ENCODE peak calls at places on chromosomes 16 and 17, in eight cellular contexts. J, Q, K, A, S, B, H and Y are unnamed samples.
A peak's percentile ranks its signal among the peaks of the same experiment; 100 is the strongest.

GRCh38 chr16:30005341-30006094 is 5.3 kb downstream of the DOC2A start:
- DNase-seq in H (no peak), J (peak; percentile 60), Q (peak; percentile 54), K (peak; percentile 24), A (no peak), S (no peak), B (peak; percentile 72), Y (peak; percentile 61)

GRCh38 chr17:28334666-28335200 is 539 bp downstream of the IFT20 start:
- DNase-seq in Q (no peak), B (no peak), A (no peak), K (no peak), S (no peak), J (no peak), H (no peak), Y (no peak)

GRCh38 chr17:35345445-35345925 is 27.9 kb downstream of the SLFN11 start:
- DNase-seq in H (no peak), A (peak; percentile 4), Q (no peak), S (no peak), K (no peak), J (peak; percentile 62), B (no peak), Y (no peak)

GRCh38 chr16:74862743-74863244 is 88.2 kb upstream of the FA2H start:
- DNase-seq in K (no peak), J (no peak), S (no peak), B (no peak), A (peak; percentile 33), Q (peak; percentile 78), H (no peak), Y (peak; percentile 70)

GRCh38 chr16:53872248-53873221 is 168.6 kb downstream of the FTO start:
- DNase-seq in K (no peak), J (no peak), H (no peak), B (no peak), S (no peak), A (no peak), Q (no peak), Y (no peak)

GRCh38 chr17:57572062-57572461 is 173.0 kb downstream of the CCDC182 start:
- DNase-seq in H (no peak), Q (no peak), A (no peak), B (no peak), S (no peak), K (no peak), J (no peak), Y (no peak)

GRCh38 chr17:10772425-10773380 is 31.2 kb downstream of the TMEM238L start:
- DNase-seq in S (peak; percentile 97), B (no peak), J (peak; percentile 39), A (peak; percentile 66), K (no peak), Q (peak; percentile 32), H (no peak), Y (peak; percentile 42)

GRCh38 chr16:89052824-89053724 is 40.6 kb upstream of the ACSF3 start:
- DNase-seq in H (no peak), B (no peak), S (peak; percentile 68), A (no peak), J (peak; percentile 46), K (no peak), Q (peak; percentile 81), Y (no peak)

GRCh38 chr16:867421-868385 is 67.2 kb upstream of the GNG13 start:
- DNase-seq in B (peak; percentile 42), K (no peak), H (no peak), S (no peak), A (no peak), J (peak; percentile 43), Q (no peak), Y (no peak)

GRCh38 chr16:81237282-81237681 is 1.2 kb upstream of the BCO1 start:
- DNase-seq in Q (no peak), K (no peak), H (no peak), B (peak; percentile 85), S (peak; percentile 37), J (peak; percentile 81), A (no peak), Y (no peak)

GRCh38 chr17:6172642-6173330 is 102.6 kb downstream of the WSCD1 start:
- DNase-seq in S (no peak), B (no peak), A (peak; percentile 51), Q (no peak), J (no peak), H (no peak), K (no peak), Y (no peak)

GRCh38 chr17:67026341-67026740 is 18.0 kb upstream of the CACNG1 start:
- DNase-seq in A (no peak), J (no peak), B (no peak), S (no peak), H (no peak), Q (no peak), K (no peak), Y (no peak)

GRCh38 chr16:85584192-85584757 is 28.8 kb upstream of the GSE1 start:
- DNase-seq in Q (no peak), B (no peak), H (no peak), K (no peak), S (no peak), A (no peak), J (no peak), Y (no peak)

GRCh38 chr16:66223176-66223780 is 143.2 kb upstream of the CDH5 start:
- DNase-seq in A (no peak), Q (no peak), B (no peak), H (no peak), S (no peak), J (peak; percentile 54), K (no peak), Y (no peak)

GRCh38 chr17:81035389-81036127 is 607 bp downstream of the BAIAP2 start:
- DNase-seq in J (peak; percentile 76), B (peak; percentile 63), A (no peak), S (no peak), K (no peak), H (no peak), Q (peak; percentile 47), Y (no peak)

GRCh38 chr17:8153550-8153956 is 1.3 kb upstream of the PER1 start:
- DNase-seq in S (peak; percentile 90), H (peak; percentile 82), J (peak; percentile 89), Q (peak; percentile 37), A (no peak), K (peak; percentile 35), B (peak; percentile 88), Y (peak; percentile 95)

GRCh38 chr17:27265333-27265732 is 28.6 kb upstream of the WSB1 start:
- DNase-seq in S (no peak), H (no peak), J (no peak), K (no peak), Q (peak; percentile 74), B (no peak), A (no peak), Y (no peak)

GRCh38 chr16:10256855-10257641 is 74.8 kb upstream of the GRIN2A start:
- DNase-seq in H (peak; percentile 38), S (peak; percentile 27), Q (peak; percentile 35), J (peak; percentile 51), B (no peak), A (peak; percentile 55), K (peak; percentile 7), Y (peak; percentile 77)

GRCh38 chr16:85829266-85829665 is 29.8 kb downstream of the COX4I1 start:
- DNase-seq in A (no peak), S (no peak), B (no peak), H (no peak), J (no peak), Q (no peak), K (no peak), Y (no peak)

GRCh38 chr17:75619506-75620431 is 13.5 kb upstream of the SMIM5 start:
- DNase-seq in B (no peak), H (no peak), K (no peak), Q (peak; percentile 78), S (no peak), A (peak; percentile 46), J (peak; percentile 55), Y (no peak)

GRCh38 chr17:32361270-32361669 is 11.3 kb downstream of the ZNF207 start:
- DNase-seq in K (no peak), Q (no peak), J (no peak), B (no peak), A (no peak), S (no peak), H (no peak), Y (no peak)

GRCh38 chr16:31435341-31436220 is 7.0 kb downstream of the ZNF843 start:
- DNase-seq in Q (no peak), J (peak; percentile 45), H (no peak), A (no peak), S (no peak), K (no peak), B (peak; percentile 44), Y (no peak)

GRCh38 chr16:4682616-4683254 is 10.6 kb upstream of the NUDT16L1 start:
- DNase-seq in Q (peak; percentile 59), K (no peak), H (peak; percentile 75), S (no peak), J (peak; percentile 78), B (peak; percentile 78), A (no peak), Y (no peak)

GRCh38 chr17:79615446-79615845 is 4.6 kb upstream of the RBFOX3 start:
- DNase-seq in K (no peak), S (no peak), H (no peak), Q (no peak), J (no peak), A (no peak), B (no peak), Y (no peak)

GRCh38 chr17:2401426-2402221 is 764 bp upstream of the MNT start:
- DNase-seq in H (peak; percentile 100), J (peak; percentile 100), Q (peak; percentile 100), S (peak; percentile 100), K (peak; percentile 99), A (peak; percentile 99), B (peak; percentile 100), Y (peak; percentile 100)
- H3K4me1 ChIP-seq in H (peaks cover 37% of the 10 kb centered on the region), J (peaks cover 13% of the 10 kb centered on the region), Q (peaks cover 24% of the 10 kb centered on the region), S (peaks cover 43% of the 10 kb centered on the region), K (peaks cover 42% of the 10 kb centered on the region), A (peaks cover 36% of the 10 kb centered on the region), B (peaks cover 58% of the 10 kb centered on the region), Y (peaks cover 34% of the 10 kb centered on the region)

GRCh38 chr17:46097497-46097896 is 95.7 kb downstream of the KANSL1 start:
- DNase-seq in J (no peak), Q (no peak), K (no peak), B (no peak), A (no peak), H (no peak), S (no peak), Y (no peak)

DNA sequence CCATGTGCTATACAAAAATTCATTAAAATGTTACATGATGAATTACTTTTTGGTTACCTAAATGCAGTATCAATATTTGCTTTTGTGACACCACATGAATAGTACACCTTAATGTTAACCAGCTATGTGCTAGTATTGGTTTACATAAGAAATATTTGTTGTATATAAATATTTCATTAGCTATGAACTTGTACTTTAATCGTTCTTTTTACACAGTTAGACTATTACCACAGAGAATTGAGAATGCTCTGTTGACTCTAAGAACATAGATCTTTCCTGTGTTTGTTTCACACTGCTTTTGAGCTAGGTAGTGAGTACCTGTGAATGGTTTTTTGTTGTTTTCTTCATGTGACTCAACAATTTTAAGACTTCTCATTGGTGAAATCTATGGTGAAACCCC is 93.4 kb downstream of the KANSL1 start:
- DNase-seq in B (no peak), J (no peak), K (no peak), S (no peak), Q (no peak), H (no peak), A (no peak), Y (no peak)
- H3K4me1 ChIP-seq in B (peaks cover 61% of the 10 kb centered on the region), J (no peaks in the 10 kb centered on the region), K (peaks cover 54% of the 10 kb centered on the region), S (no peaks in the 10 kb centered on the region), Q (peaks cover 19% of the 10 kb centered on the region), H (peaks cover 30% of the 10 kb centered on the region), A (no peaks in the 10 kb centered on the region), Y (peaks cover 9% of the 10 kb centered on the region)

GRCh38 chr17:47846741-47847340 is 4.1 kb downstream of the SP6 start:
- DNase-seq in S (no peak), K (no peak), B (no peak), H (no peak), A (no peak), Q (no peak), J (no peak), Y (no peak)
- H3K4me1 ChIP-seq in S (peaks cover 11% of the 10 kb centered on the region), K (peaks cover 31% of the 10 kb centered on the region), B (peaks cover 16% of the 10 kb centered on the region), H (peaks cover 8% of the 10 kb centered on the region), A (peaks cover 14% of the 10 kb centered on the region), Q (peaks cover 41% of the 10 kb centered on the region), J (peaks cover 2% of the 10 kb centered on the region), Y (peaks cover 36% of the 10 kb centered on the region)

GRCh38 chr16:22888791-22889190 is 74.8 kb downstream of the HS3ST2 start:
- DNase-seq in B (no peak), S (no peak), H (no peak), J (no peak), K (no peak), Q (no peak), A (no peak), Y (no peak)
- H3K4me1 ChIP-seq in B (no peaks in the 10 kb centered on the region), S (no peaks in the 10 kb centered on the region), H (no peaks in the 10 kb centered on the region), J (no peaks in the 10 kb centered on the region), K (no peaks in the 10 kb centered on the region), Q (no peaks in the 10 kb centered on the region), A (no peaks in the 10 kb centered on the region), Y (no peaks in the 10 kb centered on the region)